ENCODE peak calls at places on chromosomes 6 and 20, in four cellular contexts. One of them, this sample, is unnamed.

GRCh38 chr20:55893031-55893430 is 112.3 kb downstream of the CBLN4 start:
- DNase-seq in tibial nerve: no peak
- DNase-seq in NCI-H524 treated with DMSO at 0.1 percent for 48 hours: no peak
- DNase-seq in stimulated activated naive B cell treated with anti-CD40 and anti-IgM and Interleukin-4, amounts not matched to agents 10 μg/mL and 1 μg/mL and 100 μg/mL, for 72 hours: no peak
- DNase-seq in this sample: no peak

GRCh38 chr6:12813321-12813720 is 96.8 kb downstream of the PHACTR1 start:
- DNase-seq in tibial nerve: no peak
- DNase-seq in stimulated activated naive B cell treated with anti-CD40 and anti-IgM and Interleukin-4, amounts not matched to agents 10 μg/mL and 1 μg/mL and 100 μg/mL, for 72 hours: no peak
- DNase-seq in NCI-H524 treated with DMSO at 0.1 percent for 48 hours: no peak
- DNase-seq in this sample: no peak

GRCh38 chr6:25239498-25239897 is 39.7 kb upstream of the CARMIL1 start:
- DNase-seq in stimulated activated naive B cell treated with anti-CD40 and anti-IgM and Interleukin-4, amounts not matched to agents 10 μg/mL and 1 μg/mL and 100 μg/mL, for 72 hours: no peak
- DNase-seq in tibial nerve: no peak
- DNase-seq in NCI-H524 treated with DMSO at 0.1 percent for 48 hours: no peak
- DNase-seq in this sample: no peak

GRCh38 chr6:129050086-129050485 is 167.1 kb downstream of the LAMA2 start:
- DNase-seq in NCI-H524 treated with DMSO at 0.1 percent for 48 hours: no peak
- DNase-seq in stimulated activated naive B cell treated with anti-CD40 and anti-IgM and Interleukin-4, amounts not matched to agents 10 μg/mL and 1 μg/mL and 100 μg/mL, for 72 hours: no peak
- DNase-seq in tibial nerve: no peak
- DNase-seq in this sample: no peak

GRCh38 chr20:62739581-62740285 is 31.1 kb downstream of the NTSR1 start:
- DNase-seq in tibial nerve: no peak
- DNase-seq in stimulated activated naive B cell treated with anti-CD40 and anti-IgM and Interleukin-4, amounts not matched to agents 10 μg/mL and 1 μg/mL and 100 μg/mL, for 72 hours: no peak
- DNase-seq in NCI-H524 treated with DMSO at 0.1 percent for 48 hours: peak
- DNase-seq in this sample: peak

GRCh38 chr6:57190140-57190539 is 18.0 kb downstream of the BAG2 start:
- DNase-seq in stimulated activated naive B cell treated with anti-CD40 and anti-IgM and Interleukin-4, amounts not matched to agents 10 μg/mL and 1 μg/mL and 100 μg/mL, for 72 hours: no peak
- DNase-seq in NCI-H524 treated with DMSO at 0.1 percent for 48 hours: no peak
- DNase-seq in tibial nerve: no peak
- DNase-seq in this sample: no peak

GRCh38 chr20:5612476-5613291 is 137.5 kb upstream of the SHLD1 start:
- DNase-seq in tibial nerve: no peak
- DNase-seq in NCI-H524 treated with DMSO at 0.1 percent for 48 hours: no peak
- DNase-seq in stimulated activated naive B cell treated with anti-CD40 and anti-IgM and Interleukin-4, amounts not matched to agents 10 μg/mL and 1 μg/mL and 100 μg/mL, for 72 hours: no peak
- DNase-seq in this sample: no peak

GRCh38 chr20:46308258-46309157 is at the start of gene CDH22:
- DNase-seq in tibial nerve: no peak
- DNase-seq in NCI-H524 treated with DMSO at 0.1 percent for 48 hours: no peak
- DNase-seq in stimulated activated naive B cell treated with anti-CD40 and anti-IgM and Interleukin-4, amounts not matched to agents 10 μg/mL and 1 μg/mL and 100 μg/mL, for 72 hours: peak
- DNase-seq in this sample: peak

GRCh38 chr6:36104836-36105235 is 25.5 kb upstream of the MAPK13 start:
- DNase-seq in tibial nerve: no peak
- DNase-seq in NCI-H524 treated with DMSO at 0.1 percent for 48 hours: peak
- DNase-seq in stimulated activated naive B cell treated with anti-CD40 and anti-IgM and Interleukin-4, amounts not matched to agents 10 μg/mL and 1 μg/mL and 100 μg/mL, for 72 hours: no peak
- DNase-seq in this sample: peak

GRCh38 chr6:81171991-81172740 is 580.3 kb downstream of the TENT5A start:
- DNase-seq in stimulated activated naive B cell treated with anti-CD40 and anti-IgM and Interleukin-4, amounts not matched to agents 10 μg/mL and 1 μg/mL and 100 μg/mL, for 72 hours: no peak
- DNase-seq in NCI-H524 treated with DMSO at 0.1 percent for 48 hours: no peak
- DNase-seq in tibial nerve: peak
- DNase-seq in this sample: no peak

GRCh38 chr6:169378620-169379381 is 125.2 kb upstream of the THBS2 start:
- DNase-seq in NCI-H524 treated with DMSO at 0.1 percent for 48 hours: no peak
- DNase-seq in tibial nerve: no peak
- DNase-seq in stimulated activated naive B cell treated with anti-CD40 and anti-IgM and Interleukin-4, amounts not matched to agents 10 μg/mL and 1 μg/mL and 100 μg/mL, for 72 hours: no peak
- DNase-seq in this sample: no peak

GRCh38 chr20:58019027-58019849 is 209.2 kb downstream of the ANKRD60 start:
- DNase-seq in tibial nerve: no peak
- DNase-seq in stimulated activated naive B cell treated with anti-CD40 and anti-IgM and Interleukin-4, amounts not matched to agents 10 μg/mL and 1 μg/mL and 100 μg/mL, for 72 hours: no peak
- DNase-seq in NCI-H524 treated with DMSO at 0.1 percent for 48 hours: no peak
- DNase-seq in this sample: no peak

GRCh38 chr20:49381558-49382493 is 100.6 kb downstream of the KCNB1 start:
- DNase-seq in NCI-H524 treated with DMSO at 0.1 percent for 48 hours: no peak
- DNase-seq in tibial nerve: peak
- DNase-seq in stimulated activated naive B cell treated with anti-CD40 and anti-IgM and Interleukin-4, amounts not matched to agents 10 μg/mL and 1 μg/mL and 100 μg/mL, for 72 hours: no peak
- DNase-seq in this sample: peak

GRCh38 chr6:13461805-13462204 is 25.6 kb downstream of the GFOD1 start:
- DNase-seq in NCI-H524 treated with DMSO at 0.1 percent for 48 hours: no peak
- DNase-seq in stimulated activated naive B cell treated with anti-CD40 and anti-IgM and Interleukin-4, amounts not matched to agents 10 μg/mL and 1 μg/mL and 100 μg/mL, for 72 hours: no peak
- DNase-seq in tibial nerve: no peak
- DNase-seq in this sample: no peak

GRCh38 chr6:52328303-52328662 is 33.7 kb upstream of the PAQR8 start:
- DNase-seq in stimulated activated naive B cell treated with anti-CD40 and anti-IgM and Interleukin-4, amounts not matched to agents 10 μg/mL and 1 μg/mL and 100 μg/mL, for 72 hours: no peak
- DNase-seq in NCI-H524 treated with DMSO at 0.1 percent for 48 hours: no peak
- DNase-seq in tibial nerve: no peak
- DNase-seq in this sample: no peak

GRCh38 chr20:57601211-57601570 is 19.0 kb downstream of the ZBP1 start:
- DNase-seq in tibial nerve: no peak
- DNase-seq in stimulated activated naive B cell treated with anti-CD40 and anti-IgM and Interleukin-4, amounts not matched to agents 10 μg/mL and 1 μg/mL and 100 μg/mL, for 72 hours: no peak
- DNase-seq in NCI-H524 treated with DMSO at 0.1 percent for 48 hours: no peak
- DNase-seq in this sample: no peak

GRCh38 chr6:118656822-118657451 is 5.5 kb upstream of the CEP85L start:
- DNase-seq in tibial nerve: no peak
- DNase-seq in stimulated activated naive B cell treated with anti-CD40 and anti-IgM and Interleukin-4, amounts not matched to agents 10 μg/mL and 1 μg/mL and 100 μg/mL, for 72 hours: no peak
- DNase-seq in NCI-H524 treated with DMSO at 0.1 percent for 48 hours: no peak
- DNase-seq in this sample: no peak

GRCh38 chr6:135506270-135506997 is 8.9 kb upstream of the AHI1 start:
- DNase-seq in stimulated activated naive B cell treated with anti-CD40 and anti-IgM and Interleukin-4, amounts not matched to agents 10 μg/mL and 1 μg/mL and 100 μg/mL, for 72 hours: no peak
- DNase-seq in tibial nerve: no peak
- DNase-seq in NCI-H524 treated with DMSO at 0.1 percent for 48 hours: peak
- DNase-seq in this sample: peak

GRCh38 chr20:12130781-12131180 is 213.1 kb downstream of the BTBD3 start:
- DNase-seq in tibial nerve: no peak
- DNase-seq in NCI-H524 treated with DMSO at 0.1 percent for 48 hours: no peak
- DNase-seq in stimulated activated naive B cell treated with anti-CD40 and anti-IgM and Interleukin-4, amounts not matched to agents 10 μg/mL and 1 μg/mL and 100 μg/mL, for 72 hours: no peak
- DNase-seq in this sample: no peak

GRCh38 chr6:138296786-138297185 is 78.5 kb upstream of the PBOV1 start:
- DNase-seq in NCI-H524 treated with DMSO at 0.1 percent for 48 hours: no peak
- DNase-seq in stimulated activated naive B cell treated with anti-CD40 and anti-IgM and Interleukin-4, amounts not matched to agents 10 μg/mL and 1 μg/mL and 100 μg/mL, for 72 hours: no peak
- DNase-seq in tibial nerve: no peak
- DNase-seq in this sample: no peak

GRCh38 chr6:52285174-52286068 is 879 bp upstream of the MCM3 start:
- DNase-seq in stimulated activated naive B cell treated with anti-CD40 and anti-IgM and Interleukin-4, amounts not matched to agents 10 μg/mL and 1 μg/mL and 100 μg/mL, for 72 hours: no peak
- DNase-seq in NCI-H524 treated with DMSO at 0.1 percent for 48 hours: peak
- DNase-seq in tibial nerve: no peak
- DNase-seq in this sample: peak

GRCh38 chr6:27604986-27605385 is 132.1 kb upstream of the ZNF184 start:
- DNase-seq in NCI-H524 treated with DMSO at 0.1 percent for 48 hours: no peak
- DNase-seq in stimulated activated naive B cell treated with anti-CD40 and anti-IgM and Interleukin-4, amounts not matched to agents 10 μg/mL and 1 μg/mL and 100 μg/mL, for 72 hours: no peak
- DNase-seq in tibial nerve: no peak
- DNase-seq in this sample: no peak

GRCh38 chr6:55678330-55679224 is 99.6 kb upstream of the HMGCLL1 start:
- DNase-seq in NCI-H524 treated with DMSO at 0.1 percent for 48 hours: no peak
- DNase-seq in tibial nerve: no peak
- DNase-seq in stimulated activated naive B cell treated with anti-CD40 and anti-IgM and Interleukin-4, amounts not matched to agents 10 μg/mL and 1 μg/mL and 100 μg/mL, for 72 hours: no peak
- DNase-seq in this sample: no peak

GRCh38 chr20:35661908-35662307 is 2.8 kb downstream of the CPNE1 start:
- DNase-seq in tibial nerve: no peak
- DNase-seq in stimulated activated naive B cell treated with anti-CD40 and anti-IgM and Interleukin-4, amounts not matched to agents 10 μg/mL and 1 μg/mL and 100 μg/mL, for 72 hours: no peak
- DNase-seq in NCI-H524 treated with DMSO at 0.1 percent for 48 hours: no peak
- DNase-seq in this sample: no peak

GRCh38 chr20:61933481-61933950 is 132.2 kb downstream of the TAF4 start:
- DNase-seq in tibial nerve: peak
- DNase-seq in stimulated activated naive B cell treated with anti-CD40 and anti-IgM and Interleukin-4, amounts not matched to agents 10 μg/mL and 1 μg/mL and 100 μg/mL, for 72 hours: no peak
- DNase-seq in NCI-H524 treated with DMSO at 0.1 percent for 48 hours: no peak
- DNase-seq in this sample: no peak

GRCh38 chr20:15069355-15069754 is 731.9 kb upstream of the FLRT3 start:
- DNase-seq in NCI-H524 treated with DMSO at 0.1 percent for 48 hours: no peak
- DNase-seq in tibial nerve: no peak
- DNase-seq in stimulated activated naive B cell treated with anti-CD40 and anti-IgM and Interleukin-4, amounts not matched to agents 10 μg/mL and 1 μg/mL and 100 μg/mL, for 72 hours: no peak
- DNase-seq in this sample: no peak

GRCh38 chr6:157537518-157537917 is 156.5 kb downstream of the ZDHHC14 start:
- DNase-seq in stimulated activated naive B cell treated with anti-CD40 and anti-IgM and Interleukin-4, amounts not matched to agents 10 μg/mL and 1 μg/mL and 100 μg/mL, for 72 hours: no peak
- DNase-seq in tibial nerve: no peak
- DNase-seq in NCI-H524 treated with DMSO at 0.1 percent for 48 hours: no peak
- DNase-seq in this sample: peak